ENCODE peak calls at places on chromosomes 1 and 21, in seven cellular contexts. R is heart left ventricle, M is brain microvascular endothelial cell, A is ascending aorta, G is lower lobe of right lung, D is cardiac muscle cell, H is RWPE1. T is an unnamed sample.

GRCh38 chr1:109704173-109704572 is 7.9 kb upstream of the GSTM5 start:
- DNase-seq in H (no peak), G (no peak), A (no peak), D (no peak), M (no peak), R (no peak), T (no peak)

GRCh38 chr21:20572582-20572981 is 425.6 kb upstream of the NCAM2 start:
- DNase-seq in G (no peak), D (no peak), H (no peak), R (no peak), A (no peak), M (no peak), T (no peak)

GRCh38 chr1:19524791-19525190 is 39.5 kb upstream of the CAPZB start:
- DNase-seq in A (no peak), R (no peak), G (no peak), H (no peak), D (no peak), M (no peak), T (no peak)

GRCh38 chr1:26307363-26307781 is 936 bp upstream of the UBXN11 start:
- DNase-seq in G (no peak), A (no peak), M (no peak), H (no peak), D (no peak), R (no peak), T (no peak)

GRCh38 chr1:162753001-162753658 is 37.4 kb upstream of the HSD17B7 start:
- DNase-seq in M (no peak), R (no peak), H (no peak), G (no peak), D (no peak), A (no peak), T (no peak)

GRCh38 chr1:116166011-116166571 is 54.9 kb downstream of the MAB21L3 start:
- DNase-seq in R (no peak), A (no peak), M (no peak), D (no peak), G (no peak), H (no peak), T (no peak)

GRCh38 chr1:248361111-248361715 is at the start of gene OR2T4:
- DNase-seq in G (no peak), R (no peak), M (no peak), H (no peak), A (no peak), D (no peak), T (no peak)

GRCh38 chr1:5423109-5423508 is 569.1 kb downstream of the NPHP4 start:
- DNase-seq in A (no peak), R (no peak), G (no peak), M (no peak), H (peak), D (no peak), T (no peak)

GRCh38 chr1:161020573-161021167 is at the start of gene F11R:
- DNase-seq in R (peak), G (peak), H (peak), A (no peak), D (peak), M (no peak), T (no peak)

GRCh38 chr1:23664837-23665795 is 26.5 kb upstream of the RPL11 start:
- DNase-seq in H (no peak), G (no peak), R (no peak), D (peak), A (no peak), M (peak), T (no peak)

GRCh38 chr1:38905985-38906384 is 24.6 kb upstream of the GJA9 start:
- DNase-seq in R (no peak), G (no peak), M (no peak), H (no peak), D (no peak), A (no peak), T (no peak)

GRCh38 chr1:37347104-37347503 is 127.3 kb upstream of the ZC3H12A start:
- DNase-seq in G (no peak), R (no peak), M (no peak), D (no peak), H (no peak), A (no peak), T (no peak)

GRCh38 chr1:27887215-27888035 is 15.1 kb downstream of the THEMIS2 start:
- DNase-seq in M (no peak), A (no peak), G (no peak), D (no peak), R (no peak), H (no peak), T (no peak)

GRCh38 chr1:112165375-112165774 is 175.9 kb upstream of the KCND3 start:
- DNase-seq in A (no peak), R (no peak), D (no peak), M (no peak), H (no peak), G (no peak), T (no peak)

GRCh38 chr1:178451529-178451928 is 45.2 kb downstream of the CLEC20A start:
- DNase-seq in D (peak), M (peak), G (no peak), H (no peak), R (no peak), A (no peak), T (no peak)

GRCh38 chr1:172638885-172639831 is 19.7 kb upstream of the FASLG start:
- DNase-seq in G (no peak), H (peak), D (peak), R (no peak), A (no peak), M (peak), T (peak)

GRCh38 chr1:38285807-38286530 is 239.4 kb upstream of the POU3F1 start:
- DNase-seq in A (no peak), G (no peak), H (no peak), M (no peak), R (no peak), D (no peak), T (no peak)

GRCh38 chr21:22609802-22610201 is 1611.6 kb downstream of the NCAM2 start:
- DNase-seq in H (no peak), D (no peak), M (no peak), R (no peak), G (no peak), A (no peak), T (no peak)

GRCh38 chr1:1628656-1629429 is 3.1 kb upstream of the MMP23B start:
- DNase-seq in H (no peak), R (no peak), D (no peak), A (no peak), G (peak), M (no peak), T (no peak)

GRCh38 chr1:15224903-15225485 is 22.0 kb upstream of the FHAD1 start:
- DNase-seq in H (no peak), A (no peak), R (no peak), G (no peak), D (no peak), M (no peak), T (no peak)

GRCh38 chr21:8990326-8991087 is 1530.9 kb upstream of the TPTE start:
- DNase-seq in A (no peak), D (no peak), M (no peak), R (no peak), G (no peak), H (no peak), T (no peak)

GRCh38 chr1:189429610-189430009 is 1048.1 kb downstream of the BRINP3 start:
- DNase-seq in D (peak), H (no peak), G (no peak), A (no peak), R (no peak), M (no peak), T (peak)

GRCh38 chr1:212775241-212775640 is 16.3 kb downstream of the NSL1 start:
- DNase-seq in R (no peak), G (no peak), M (no peak), H (no peak), D (no peak), A (no peak), T (no peak)

GRCh38 chr1:217780993-217781392 is 149.8 kb downstream of the SPATA17 start:
- DNase-seq in G (no peak), M (no peak), D (no peak), A (no peak), R (no peak), H (no peak), T (no peak)

GRCh38 chr1:6094801-6095505 is 49.3 kb downstream of the KCNAB2 start:
- DNase-seq in M (no peak), A (no peak), D (no peak), H (no peak), G (peak), R (no peak), T (no peak)

GRCh38 chr1:179146916-179147315 is 65.0 kb downstream of the TOR3A start:
- DNase-seq in D (no peak), H (no peak), R (no peak), A (no peak), G (no peak), M (no peak), T (no peak)

GRCh38 chr1:205505076-205505729 is 734 bp downstream of the CDK18 start:
- DNase-seq in M (no peak), R (no peak), A (no peak), H (peak), D (no peak), G (no peak), T (no peak)

GRCh38 chr21:38308785-38309119 is 52.0 kb downstream of the KCNJ15 start:
- DNase-seq in R (no peak), G (no peak), M (no peak), A (no peak), H (no peak), D (no peak), T (no peak)

GRCh38 chr1:147612366-147612765 is 58.0 kb downstream of the ACP6 start:
- DNase-seq in M (no peak), R (no peak), A (no peak), G (no peak), D (no peak), H (no peak), T (no peak)

GRCh38 chr1:198492872-198493271 is 47.6 kb downstream of the ATP6V1G3 start:
- DNase-seq in H (peak), D (peak), M (peak), G (no peak), A (no peak), R (no peak), T (no peak)

GRCh38 chr1:62045579-62045978 is 149.1 kb upstream of the L1TD1 start:
- DNase-seq in H (peak), G (no peak), D (peak), R (peak), A (no peak), M (no peak), T (peak)

DNA sequence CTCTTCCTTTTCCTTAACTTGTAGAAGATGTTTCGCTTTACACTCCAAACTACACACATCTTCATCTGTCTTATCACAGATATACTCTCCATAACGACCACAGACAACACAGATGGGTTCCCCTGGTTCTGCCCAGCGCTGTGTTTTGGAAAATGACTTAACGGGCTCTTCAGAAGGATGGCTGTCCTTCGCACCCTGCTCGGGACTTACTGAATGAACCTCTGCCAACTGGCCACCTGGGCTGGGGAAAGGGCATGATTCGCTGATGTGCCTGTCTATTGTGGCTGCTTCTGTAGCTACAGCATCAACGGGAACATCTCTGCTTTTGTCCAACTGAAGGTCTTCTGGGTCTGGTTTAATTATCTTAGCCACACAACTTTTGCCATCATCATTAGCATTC is 3.4 kb downstream of the DDX59 start:
- DNase-seq in G (no peak), D (no peak), H (no peak), M (no peak), A (no peak), R (no peak), T (no peak)
- H3K27ac ChIP-seq in G (no peak), D (peak), H (peak), M (no peak), A (peak), R (peak), T (peak)

DNA sequence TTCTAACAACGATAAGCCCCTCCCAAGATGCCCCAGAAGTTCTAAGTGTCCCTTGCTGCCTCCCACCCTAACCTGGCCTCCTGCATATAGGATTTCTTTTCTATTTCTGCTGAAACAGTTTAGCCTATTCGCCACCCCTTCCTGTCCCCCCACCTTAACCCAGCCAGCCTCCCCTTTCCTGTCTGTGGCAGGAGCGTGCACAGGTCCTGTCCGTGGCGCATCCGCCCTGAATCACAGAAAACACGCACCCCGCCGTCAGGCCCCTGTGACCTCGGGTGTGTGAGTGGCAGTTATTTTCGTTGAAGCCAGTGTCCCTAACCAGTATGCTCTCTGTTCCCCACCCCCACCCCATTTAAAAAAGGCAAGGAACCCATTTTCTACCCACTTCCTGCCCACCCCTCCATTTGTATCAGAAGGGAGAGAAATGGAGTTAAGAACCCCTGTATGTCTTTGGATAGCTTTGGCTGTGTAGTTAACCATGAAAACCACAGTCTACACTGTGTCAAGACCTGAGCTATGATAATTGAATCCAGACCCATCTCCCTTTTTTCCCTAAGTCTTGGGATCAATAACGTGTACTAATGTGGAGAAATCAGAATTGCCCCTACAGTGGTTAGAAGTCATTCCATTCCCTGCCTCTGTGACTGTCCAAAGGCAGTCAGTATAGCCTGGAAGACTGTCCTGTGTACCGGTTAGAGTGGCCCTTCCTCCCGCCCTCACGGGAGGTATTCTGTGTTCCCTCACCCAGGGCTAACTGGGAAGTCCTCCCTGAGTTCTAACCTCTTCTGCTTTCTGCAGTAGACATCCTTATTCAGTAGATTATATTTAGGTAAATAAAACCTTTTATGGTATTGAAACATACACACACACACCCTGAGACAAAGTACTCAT is 1.8 kb downstream of the PLEKHO1 start:
- DNase-seq in A (no peak), R (no peak), D (no peak), G (no peak), H (no peak), M (no peak), T (no peak)
- H3K27ac ChIP-seq in A (peak), R (peak), D (peak), G (peak), H (no peak), M (peak), T (no peak)

GRCh38 chr1:223175633-223176032 is 32.6 kb upstream of the TLR5 start:
- DNase-seq in M (no peak), H (no peak), A (no peak), R (no peak), G (no peak), D (no peak), T (no peak)

GRCh38 chr1:223176437-223176836 is 33.4 kb upstream of the TLR5 start:
- DNase-seq in A (no peak), R (no peak), G (no peak), D (no peak), M (no peak), H (peak), T (no peak)

GRCh38 chr1:223180803-223181321 is 37.8 kb upstream of the TLR5 start:
- DNase-seq in M (no peak), G (no peak), D (peak), H (peak), A (no peak), R (no peak), T (peak)

GRCh38 chr1:223177681-223178080 is 34.6 kb upstream of the TLR5 start:
- DNase-seq in A (no peak), M (no peak), D (no peak), G (peak), R (peak), H (no peak), T (no peak)

DNA sequence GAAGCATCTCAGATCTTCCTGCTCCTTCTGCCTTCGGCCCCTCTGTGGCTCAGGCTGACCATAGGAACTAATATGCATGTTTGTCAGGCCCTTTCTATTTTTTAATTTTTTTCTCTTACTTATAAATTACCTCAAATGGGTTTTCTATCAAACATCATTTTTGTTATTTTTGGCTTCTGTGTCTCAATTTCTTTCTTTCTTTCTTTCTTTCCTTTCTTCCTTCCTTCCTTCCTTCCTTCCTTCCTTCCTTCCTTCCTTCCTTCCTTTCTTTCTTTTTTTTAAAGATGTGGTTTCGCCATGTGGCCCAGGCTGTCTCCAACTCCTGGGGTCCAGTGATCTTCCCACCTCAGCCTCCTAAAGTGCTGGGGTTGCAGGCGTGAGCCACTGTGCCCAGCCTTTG is 36.2 kb upstream of the TLR5 start:
- DNase-seq in H (no peak), G (no peak), M (no peak), R (no peak), D (no peak), A (no peak), T (no peak)
- H3K27ac ChIP-seq in H (no peak), G (no peak), M (no peak), R (no peak), D (no peak), A (no peak), T (no peak)

GRCh38 chr21:32516729-32517649 is 68.3 kb downstream of the TCP10L start:
- DNase-seq in G (no peak), M (peak), R (peak), H (peak), D (peak), A (no peak), T (peak)
- H3K27ac ChIP-seq in G (no peak), M (peak), R (peak), H (peak), D (no peak), A (no peak), T (peak)

GRCh38 chr1:200668514-200669313 is 993 bp downstream of the DDX59 start:
- DNase-seq in G (no peak), H (no peak), D (no peak), A (no peak), M (no peak), R (no peak), T (no peak)

GRCh38 chr1:200669314-200670214 is at the start of gene DDX59:
- DNase-seq in R (peak), H (peak), D (peak), A (peak), G (peak), M (peak), T (peak)

GRCh38 chr1:200670215-200671118 is 760 bp upstream of the DDX59 start:
- DNase-seq in H (peak), A (no peak), R (peak), G (peak), D (peak), M (no peak), T (peak)

GRCh38 chr1:200673952-200674823 is 4.5 kb upstream of the DDX59 start:
- DNase-seq in G (no peak), D (peak), H (peak), R (no peak), A (no peak), M (no peak), T (peak)

DNA sequence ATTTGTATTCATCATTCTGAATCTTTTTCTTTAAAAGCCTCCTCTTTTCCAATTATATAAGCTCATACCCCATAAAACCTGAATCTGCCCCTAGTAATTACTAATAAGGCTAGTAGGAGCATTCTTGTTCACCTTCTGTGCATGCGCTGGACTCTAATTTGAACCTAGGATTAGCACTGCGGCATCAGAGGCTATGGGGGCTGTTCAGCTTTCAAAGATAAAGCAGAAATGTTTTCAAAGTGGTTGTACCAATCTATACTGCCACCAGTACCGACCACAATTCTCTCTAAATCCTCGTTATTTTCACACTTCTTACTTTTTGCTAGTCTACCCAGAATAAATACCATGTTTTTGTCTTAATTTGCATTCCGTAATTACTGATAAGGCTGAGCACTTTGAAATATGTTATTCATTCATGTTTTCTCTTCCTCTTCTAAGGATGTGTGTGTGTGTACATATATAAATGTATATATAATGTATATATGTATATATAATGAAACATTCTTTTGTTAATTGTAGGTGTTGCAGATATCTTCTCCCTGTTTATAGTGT is 1.6 kb upstream of the DDX59 start:
- DNase-seq in R (no peak), D (no peak), G (no peak), A (no peak), M (no peak), H (no peak), T (no peak)
- H3K27ac ChIP-seq in R (peak), D (no peak), G (no peak), A (no peak), M (no peak), H (no peak), T (peak)

DNA sequence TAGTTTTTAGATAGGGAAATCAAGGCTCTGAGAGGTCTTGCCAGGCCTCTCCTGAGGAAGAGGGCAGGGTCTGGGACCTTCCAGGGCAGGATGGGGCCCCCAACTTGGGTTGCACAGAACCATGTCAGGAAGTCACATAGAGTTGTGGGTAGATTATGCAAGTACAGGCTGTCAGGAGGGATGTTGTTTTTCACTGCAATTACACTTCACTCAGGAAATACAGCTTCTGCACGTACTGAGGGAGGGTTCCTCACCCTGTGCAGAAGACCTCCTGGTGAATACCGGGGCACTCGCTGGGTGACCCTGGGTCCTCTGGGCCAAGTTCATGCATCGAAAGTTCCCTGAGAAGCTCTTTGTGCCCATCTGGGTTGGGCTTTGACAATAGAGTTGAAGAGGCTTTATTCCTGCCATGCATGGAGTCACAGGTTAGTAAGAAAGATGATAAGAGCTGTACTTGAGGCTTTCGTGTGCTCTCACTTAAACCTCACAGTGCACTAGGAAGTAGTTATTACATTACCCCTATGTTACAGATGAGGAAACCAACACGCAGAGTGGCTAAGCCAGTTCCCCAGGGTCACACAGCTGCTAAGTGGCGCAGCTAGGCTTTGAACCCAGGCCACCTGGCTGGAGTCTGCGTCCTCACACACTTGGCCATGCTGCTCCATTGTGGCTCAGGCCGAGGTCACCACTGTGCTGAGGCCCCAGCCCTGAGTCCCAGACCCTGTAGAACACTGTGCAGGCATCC is 16.2 kb upstream of the TNFRSF1B start:
- DNase-seq in M (no peak), G (no peak), H (no peak), R (no peak), D (no peak), A (no peak), T (no peak)
- H3K27ac ChIP-seq in M (no peak), G (peak), H (no peak), R (peak), D (no peak), A (no peak), T (no peak)

T was measured in epithelial cell of prostate.